ENCODE peak calls at places on chromosomes 2 and 18, in six cellular contexts. A is astrocyte, N is fibroblast of pulmonary artery, I is GM23338, B is cardiac muscle cell, P is colonic mucosa. C is an unnamed sample.

GRCh38 chr2:60485055-60485454 is 68.4 kb downstream of the BCL11A start:
- DNase-seq in N (no peak), P (no peak), B (no peak), A (no peak), I (no peak), C (no peak)

GRCh38 chr2:74893332-74893731 is 59.4 kb downstream of the HK2 start:
- DNase-seq in I (no peak), B (no peak), P (no peak), N (peak; percentile 84), A (peak; percentile 82), C (no peak)

GRCh38 chr2:238145851-238146250 is 7.4 kb downstream of the KLHL30 start:
- DNase-seq in I (no peak), P (no peak), B (no peak), N (no peak), A (no peak), C (no peak)

GRCh38 chr18:2302628-2303516 is 268.4 kb downstream of the METTL4 start:
- DNase-seq in N (peak; percentile 52), I (no peak), B (no peak), P (no peak), A (peak; percentile 67), C (no peak)

GRCh38 chr2:130769343-130769907 is 14.1 kb downstream of the AMER3 start:
- DNase-seq in A (no peak), I (no peak), B (no peak), N (no peak), P (no peak), C (no peak)

GRCh38 chr18:53799134-53799533 is 425.3 kb downstream of the MBD2 start:
- DNase-seq in A (peak; percentile 39), I (no peak), B (no peak), P (no peak), N (peak; percentile 68), C (no peak)

GRCh38 chr2:220460257-220460985 is 833.0 kb downstream of the SLC4A3 start:
- DNase-seq in P (no peak), N (no peak), I (peak; percentile 59), B (no peak), A (no peak), C (no peak)

GRCh38 chr2:148599112-148599991 is 45.2 kb upstream of the EPC2 start:
- DNase-seq in B (no peak), A (no peak), P (no peak), I (no peak), N (no peak), C (no peak)

GRCh38 chr2:47025969-47026610 is 110.5 kb upstream of the MCFD2 start:
- DNase-seq in P (no peak), A (no peak), N (no peak), B (no peak), I (no peak), C (no peak)

GRCh38 chr2:25838152-25838756 is 40.0 kb downstream of the ASXL2 start:
- DNase-seq in N (no peak), A (peak; percentile 7), B (no peak), I (no peak), P (no peak), C (no peak)

GRCh38 chr2:25842155-25842554 is 36.1 kb downstream of the ASXL2 start:
- DNase-seq in N (no peak), P (no peak), B (no peak), A (no peak), I (no peak), C (no peak)

GRCh38 chr2:25845843-25846505 is 32.3 kb downstream of the ASXL2 start:
- DNase-seq in N (no peak), P (no peak), A (peak; percentile 55), I (peak; percentile 44), B (no peak), C (no peak)

GRCh38 chr2:25844089-25844488 is 34.2 kb downstream of the ASXL2 start:
- DNase-seq in A (peak; percentile 38), N (peak; percentile 49), I (no peak), B (no peak), P (no peak), C (no peak)
- TF ChIP-seq CTCF in A (no peak), N (no peak), I (no peak), B (no peak), P (no peak), C (no peak)

GRCh38 chr2:3806730-3807129 is 103.4 kb downstream of the DCDC2C start:
- DNase-seq in B (no peak), P (no peak), A (no peak), I (no peak), N (no peak), C (no peak)

GRCh38 chr2:3801506-3801905 is 98.1 kb downstream of the DCDC2C start:
- DNase-seq in N (no peak), A (no peak), B (no peak), P (no peak), I (no peak), C (no peak)

GRCh38 chr2:3807853-3808252 is 104.5 kb downstream of the DCDC2C start:
- DNase-seq in B (no peak), P (no peak), N (peak; percentile 45), A (peak; percentile 2), I (no peak), C (no peak)

GRCh38 chr2:3805120-3805519 is 101.7 kb downstream of the DCDC2C start:
- DNase-seq in I (peak; percentile 74), P (no peak), A (no peak), B (peak; percentile 25), N (no peak), C (peak; percentile 77)
- TF ChIP-seq CTCF in I (peak; percentile 81), P (no peak), A (peak; percentile 22), B (no peak), N (no peak), C (peak; percentile 71)

GRCh38 chr18:10067670-10068659 is 154.1 kb downstream of the VAPA start:
- DNase-seq in B (no peak), P (no peak), N (no peak), I (no peak), A (no peak), C (no peak)
- TF ChIP-seq CTCF in B (no peak), P (no peak), N (no peak), I (no peak), A (no peak), C (no peak)

GRCh38 chr2:55430536-55430935 is 10.9 kb upstream of the CCDC88A start:
- DNase-seq in B (no peak), P (no peak), I (no peak), A (no peak), N (no peak), C (no peak)

GRCh38 chr2:55437515-55438390 is 18.1 kb upstream of the CCDC88A start:
- DNase-seq in N (no peak), B (no peak), A (no peak), P (no peak), I (no peak), C (no peak)

GRCh38 chr2:55428258-55428657 is 8.6 kb upstream of the CCDC88A start:
- DNase-seq in I (no peak), N (no peak), A (no peak), B (no peak), P (no peak), C (no peak)

GRCh38 chr2:55431982-55432627 is 12.4 kb upstream of the CCDC88A start:
- DNase-seq in A (peak; percentile 15), I (peak; percentile 57), B (no peak), N (peak; percentile 69), P (no peak), C (no peak)
- TF ChIP-seq CTCF in A (peak; percentile 60), I (peak; percentile 78), B (peak; percentile 72), N (peak; percentile 78), P (peak; percentile 47), C (peak; percentile 57)

GRCh38 chr2:151793123-151793522 is 35.1 kb downstream of the ARL5A start:
- DNase-seq in N (no peak), B (no peak), P (no peak), A (no peak), I (no peak), C (no peak)

GRCh38 chr2:151790689-151791088 is 37.5 kb downstream of the ARL5A start:
- DNase-seq in I (no peak), A (no peak), P (no peak), N (no peak), B (no peak), C (no peak)

GRCh38 chr2:151795646-151796240 is 32.5 kb downstream of the ARL5A start:
- DNase-seq in P (no peak), B (no peak), A (no peak), N (no peak), I (no peak), C (no peak)

GRCh38 chr2:151791545-151791944 is 36.7 kb downstream of the ARL5A start:
- DNase-seq in N (no peak), P (no peak), B (no peak), A (no peak), I (no peak), C (no peak)

GRCh38 chr2:151792589-151792988 is 35.6 kb downstream of the ARL5A start:
- DNase-seq in A (no peak), B (no peak), P (no peak), I (peak; percentile 33), N (no peak), C (no peak)
- TF ChIP-seq CTCF in A (no peak), B (no peak), P (no peak), I (peak; percentile 66), N (no peak), C (no peak)

DNA sequence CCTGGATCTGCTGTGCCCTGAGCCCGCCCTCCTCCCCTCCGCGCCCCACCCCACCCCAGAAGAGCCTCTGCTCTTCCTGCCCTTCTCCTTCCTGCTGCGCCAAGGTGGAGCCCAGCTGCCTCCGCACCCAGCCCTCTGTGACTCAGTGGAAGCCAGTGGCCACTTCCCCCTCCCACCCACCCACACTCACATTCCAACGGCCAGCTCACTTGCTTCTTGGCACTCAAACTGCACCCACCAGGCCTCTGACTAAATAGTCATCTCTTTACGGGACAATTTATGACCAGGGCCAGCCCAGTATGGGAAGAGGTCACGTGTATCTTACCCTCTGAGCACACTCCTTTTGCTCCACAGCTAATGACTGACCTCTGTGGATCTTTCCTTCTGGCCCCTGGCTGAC is 150.4 kb upstream of the SLC1A4 start:
- DNase-seq in N (peak; percentile 70), A (peak; percentile 93), P (peak; percentile 66), B (no peak), I (no peak), C (no peak)
- TF ChIP-seq CTCF in N (no peak), A (no peak), P (no peak), B (no peak), I (no peak), C (no peak)

DNA sequence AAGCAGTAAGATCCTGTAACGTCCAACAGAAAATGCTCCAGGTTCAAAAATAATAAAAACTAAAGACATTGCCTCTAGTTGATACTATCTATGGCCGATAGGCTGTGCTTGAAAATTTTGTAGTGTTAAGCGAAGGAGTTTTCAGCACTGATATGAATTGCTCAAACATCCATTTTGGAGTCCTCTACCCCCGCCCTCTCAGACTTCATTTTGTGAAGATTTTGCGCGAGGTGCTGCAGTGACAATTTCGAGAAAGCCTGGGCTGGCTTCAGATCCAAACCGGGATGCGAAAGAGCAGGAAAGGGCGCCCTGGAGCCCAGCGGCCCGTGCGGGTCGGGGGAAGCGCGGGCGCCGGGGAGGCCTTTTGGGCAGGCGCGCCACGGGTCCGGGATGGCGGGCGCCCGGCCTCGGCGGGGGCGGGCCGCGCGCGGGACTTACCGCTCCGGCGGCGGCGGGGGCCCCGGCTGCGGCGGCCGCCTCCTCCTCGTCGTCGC is 1.8 kb downstream of the SP3 start:
- DNase-seq in I (peak; percentile 79), N (peak; percentile 83), P (peak; percentile 61), A (peak; percentile 68), B (peak; percentile 69), C (no peak)
- TF ChIP-seq CTCF in I (no peak), N (peak; percentile 43), P (peak; percentile 24), A (no peak), B (peak; percentile 45), C (peak; percentile 51)

C was measured in glutamatergic neuron.